ENCODE peak calls at places on chromosomes 2 and 18, in five cellular contexts. Q, P, I, B and N are unnamed samples.

GRCh38 chr2:2103320-2103719 is 227.8 kb downstream of the MYT1L start:
- DNase-seq in Q (no peak), P (no peak), I (no peak), B (no peak), N (no peak)

GRCh38 chr2:238888781-238889180 is 40.9 kb downstream of the TWIST2 start:
- DNase-seq in Q (no peak), P (no peak), I (no peak), B (no peak), N (peak; percentile 15)

GRCh38 chr2:100782376-100782878 is 37.5 kb upstream of the NPAS2 start:
- DNase-seq in Q (no peak), P (no peak), I (no peak), B (no peak), N (no peak)

GRCh38 chr18:56696966-56697365 is 45.8 kb downstream of the WDR7 start:
- DNase-seq in Q (no peak), P (no peak), I (no peak), B (no peak), N (no peak)

GRCh38 chr2:181878448-181878847 is 13.1 kb upstream of the ITPRID2 start:
- DNase-seq in Q (no peak), P (no peak), I (no peak), B (no peak), N (no peak)

GRCh38 chr2:161844845-161845244 is 220.6 kb downstream of the SLC4A10 start:
- DNase-seq in Q (no peak), P (no peak), I (no peak), B (no peak), N (no peak)

GRCh38 chr2:219576505-219577388 is 4.6 kb downstream of the INHA start:
- DNase-seq in Q (no peak), P (peak; percentile 61), I (no peak), B (no peak), N (peak; percentile 73)

GRCh38 chr2:171711351-171711750 is 24.1 kb downstream of the DYNC1I2 start:
- DNase-seq in Q (no peak), P (no peak), I (no peak), B (no peak), N (peak; percentile 31)

GRCh38 chr2:136025057-136025973 is 39.9 kb upstream of the DARS1 start:
- DNase-seq in Q (peak; percentile 73), P (peak; percentile 71), I (peak; percentile 78), B (peak; percentile 40), N (peak; percentile 59)

GRCh38 chr2:240717181-240717641 is 25.5 kb downstream of the AQP12A start:
- DNase-seq in Q (no peak), P (no peak), I (no peak), B (no peak), N (no peak)

GRCh38 chr18:13615432-13615861 is 110.9 kb downstream of the FAM210A start:
- DNase-seq in Q (no peak), P (no peak), I (no peak), B (peak; percentile 57), N (peak; percentile 85)

GRCh38 chr2:78999410-78999809 is 26.1 kb upstream of the REG3G start:
- DNase-seq in Q (no peak), P (no peak), I (no peak), B (no peak), N (no peak)